ENCODE peak calls at places on chromosomes 2 and 18, in five cellular contexts. X is fibroblast of pulmonary artery, B is cardiac muscle cell, Q is iPS-NIHi11, G is GM23248. H is an unnamed sample.

GRCh38 chr2:51120754-51121280 is 88.9 kb upstream of the NRXN1 start:
- DNase-seq in B (no peak), Q (no peak), X (no peak), G (no peak), H (no peak)

GRCh38 chr2:205352593-205352992 is 329.7 kb upstream of the NRP2 start:
- DNase-seq in B (no peak), X (peak), G (peak), Q (no peak), H (no peak)

GRCh38 chr2:191933307-191934105 is 86.6 kb upstream of the CAVIN2 start:
- DNase-seq in B (no peak), X (peak), G (peak), Q (no peak), H (no peak)

GRCh38 chr2:19435815-19436214 is 77.4 kb upstream of the OSR1 start:
- DNase-seq in Q (no peak), G (peak), B (no peak), X (peak), H (no peak)

GRCh38 chr2:2147024-2147900 is 183.8 kb downstream of the MYT1L start:
- DNase-seq in B (no peak), G (no peak), X (no peak), Q (peak), H (peak)

GRCh38 chr2:229974271-229974670 is 52.0 kb downstream of the FBXO36 start:
- DNase-seq in X (peak), Q (peak), B (peak), G (peak), H (peak)

GRCh38 chr2:126657636-126658315 is 1.8 kb downstream of the GYPC start:
- DNase-seq in Q (peak), B (peak), X (peak), G (peak), H (peak)

GRCh38 chr2:37784759-37785149 is 113.3 kb upstream of the CDC42EP3 start:
- DNase-seq in B (no peak), G (no peak), Q (no peak), X (no peak), H (no peak)

GRCh38 chr18:2180586-2180985 is 390.7 kb downstream of the METTL4 start:
- DNase-seq in X (no peak), B (no peak), G (no peak), Q (no peak), H (no peak)

GRCh38 chr2:118584877-118585276 is 262.6 kb downstream of the EN1 start:
- DNase-seq in B (no peak), X (no peak), G (no peak), Q (no peak), H (no peak)

GRCh38 chr2:173886613-173887012 is 78.6 kb downstream of the SP3 start:
- DNase-seq in X (no peak), Q (no peak), B (no peak), G (no peak), H (no peak)

GRCh38 chr2:19022334-19022733 is 336.1 kb downstream of the OSR1 start:
- DNase-seq in B (no peak), X (no peak), Q (no peak), G (no peak), H (no peak)

GRCh38 chr2:238493880-238494572 is 67.3 kb downstream of the ASB1 start:
- DNase-seq in B (no peak), X (no peak), Q (no peak), G (no peak), H (no peak)

GRCh38 chr2:8430628-8431027 is 251.2 kb upstream of the ID2 start:
- DNase-seq in X (no peak), Q (no peak), G (no peak), B (no peak), H (peak)

GRCh38 chr2:39902103-39902502 is 123.0 kb upstream of the THUMPD2 start:
- DNase-seq in B (no peak), G (peak), Q (no peak), X (peak), H (no peak)

GRCh38 chr2:203021986-203022385 is 7.3 kb downstream of the NBEAL1 start:
- DNase-seq in G (peak), B (peak), Q (no peak), X (peak), H (no peak)

GRCh38 chr2:69253893-69254292 is 133.1 kb downstream of the GFPT1 start:
- DNase-seq in X (peak), Q (no peak), G (peak), B (no peak), H (no peak)

GRCh38 chr2:150097891-150098595 is 389.4 kb downstream of the RND3 start:
- DNase-seq in X (peak), G (peak), B (no peak), Q (no peak), H (no peak)

GRCh38 chr2:136065384-136065783 is 52.6 kb downstream of the CXCR4 start:
- DNase-seq in G (no peak), Q (no peak), X (peak), B (no peak), H (no peak)

GRCh38 chr2:25098558-25099486 is 56.9 kb downstream of the EFR3B start:
- DNase-seq in X (peak), Q (no peak), B (no peak), G (no peak), H (no peak)

GRCh38 chr2:159064446-159065301 is 96.2 kb downstream of the TANC1 start:
- DNase-seq in Q (peak), G (peak), B (no peak), X (peak), H (peak)

GRCh38 chr2:16664052-16664731 is 1.4 kb downstream of the CYRIA start:
- DNase-seq in B (peak), Q (no peak), X (peak), G (peak), H (peak)

GRCh38 chr2:44981714-44982108 is 27.5 kb downstream of the SIX2 start:
- DNase-seq in Q (peak), B (peak), X (peak), G (peak), H (peak)

GRCh38 chr2:22360735-22361374 is 1024.1 kb upstream of the KLHL29 start:
- DNase-seq in G (no peak), B (no peak), X (no peak), Q (no peak), H (no peak)

GRCh38 chr2:26764078-26764887 is at the start of gene SLC35F6:
- DNase-seq in B (peak), G (peak), X (peak), Q (peak), H (peak)

GRCh38 chr2:6794484-6794883 is 71.2 kb downstream of the CMPK2 start:
- DNase-seq in Q (no peak), G (no peak), B (no peak), X (no peak), H (no peak)

GRCh38 chr2:237156857-237157550 is 71.3 kb downstream of the COPS8 start:
- DNase-seq in G (peak), B (no peak), Q (no peak), X (no peak), H (no peak)

GRCh38 chr2:233303252-233303651 is 4.4 kb upstream of the SAG start:
- DNase-seq in X (no peak), B (peak), G (no peak), Q (peak), H (peak)

GRCh38 chr2:232485757-232486557 is 1.7 kb downstream of the ECEL1 start:
- DNase-seq in Q (no peak), G (no peak), B (no peak), X (no peak), H (peak)

GRCh38 chr2:39139511-39140237 is 18.8 kb upstream of the SOS1 start:
- DNase-seq in Q (no peak), G (no peak), X (no peak), B (no peak), H (no peak)